ENCODE peak calls at places on chromosomes 3 and 15, in seven cellular contexts. J is cardiac muscle cell, E is choroid plexus epithelial cell, A is sigmoid colon, R is neural crest cell, D is endodermal cell, S is lung. M is an unnamed sample.

GRCh38 chr3:9721015-9721697 is 10.4 kb upstream of the BRPF1 start:
- DNase-seq in J (no peak), E (peak; percentile 39), A (no peak), R (no peak), D (no peak), S (no peak), M (no peak)

GRCh38 chr3:186713499-186713898 is 3.7 kb upstream of the KNG1 start:
- DNase-seq in J (no peak), E (no peak), A (no peak), R (no peak), D (no peak), S (no peak), M (peak; percentile 39)

GRCh38 chr3:193407156-193407555 is 28.6 kb upstream of the ATP13A5 start:
- DNase-seq in J (no peak), E (no peak), A (no peak), R (no peak), D (no peak), S (no peak), M (peak; percentile 89)

GRCh38 chr3:55485208-55485791 is 1.8 kb downstream of the WNT5A start:
- DNase-seq in J (peak; percentile 89), E (peak; percentile 91), A (peak; percentile 91), R (peak; percentile 80), D (peak; percentile 93), S (peak; percentile 78), M (no peak)

GRCh38 chr15:61780278-61780677 is 280.0 kb downstream of the VPS13C start:
- DNase-seq in J (no peak), E (peak; percentile 4), A (no peak), R (no peak), D (no peak), S (no peak), M (no peak)

GRCh38 chr3:25910997-25911396 is 121.1 kb downstream of the OXSM start:
- DNase-seq in J (peak; percentile 25), E (peak; percentile 26), A (no peak), R (peak; percentile 18), D (peak; percentile 79), S (peak; percentile 31), M (no peak)

GRCh38 chr15:91490211-91490610 is 363.3 kb upstream of the SLCO3A1 start:
- DNase-seq in J (no peak), E (no peak), A (no peak), R (no peak), D (no peak), S (no peak), M (no peak)

GRCh38 chr15:98907921-98908490 is 99.6 kb downstream of the PGPEP1L start:
- DNase-seq in J (no peak), E (no peak), A (no peak), R (no peak), D (no peak), S (no peak), M (no peak)

GRCh38 chr3:99430348-99431134 is 207.9 kb upstream of the COL8A1 start:
- DNase-seq in J (no peak), E (no peak), A (no peak), R (no peak), D (no peak), S (no peak), M (no peak)

GRCh38 chr3:14602006-14602803 is 49.4 kb upstream of the CCDC174 start:
- DNase-seq in J (no peak), E (no peak), A (no peak), R (no peak), D (peak; percentile 86), S (no peak), M (no peak)

GRCh38 chr3:126127904-126128303 is 44.0 kb upstream of the SLC41A3 start:
- DNase-seq in J (no peak), E (no peak), A (no peak), R (no peak), D (peak; percentile 18), S (no peak), M (peak; percentile 91)

GRCh38 chr3:134446800-134447199 is 39.0 kb downstream of the ANAPC13 start:
- DNase-seq in J (peak; percentile 66), E (no peak), A (no peak), R (no peak), D (peak; percentile 23), S (no peak), M (peak; percentile 39)

DNA sequence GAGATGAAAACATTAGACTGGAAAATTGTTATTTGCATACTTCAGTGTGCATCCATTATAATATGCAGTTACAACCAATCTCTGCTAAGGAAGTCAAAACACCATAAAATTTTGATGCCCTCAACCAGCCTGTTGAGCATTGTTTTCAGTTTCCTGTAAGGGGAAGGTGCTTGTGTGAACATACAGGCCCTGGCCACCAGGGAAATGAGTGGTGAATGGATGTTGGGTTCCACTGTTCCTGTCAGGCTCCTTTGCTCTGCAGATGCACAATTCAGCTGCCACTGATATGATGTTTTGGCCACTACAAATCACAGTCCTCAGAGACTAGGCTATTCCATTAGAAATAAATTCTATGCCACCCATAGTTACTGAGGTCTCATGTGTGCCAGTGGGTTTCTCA is 184.6 kb downstream of the SYNPR start:
- DNase-seq in J (no peak), E (no peak), A (no peak), R (no peak), D (no peak), S (no peak), M (no peak)
- TF ChIP-seq CTCF in J (no peak), E (no peak), A (no peak), R (no peak), D (peak; percentile 68), S (no peak), M (no peak)

DNA sequence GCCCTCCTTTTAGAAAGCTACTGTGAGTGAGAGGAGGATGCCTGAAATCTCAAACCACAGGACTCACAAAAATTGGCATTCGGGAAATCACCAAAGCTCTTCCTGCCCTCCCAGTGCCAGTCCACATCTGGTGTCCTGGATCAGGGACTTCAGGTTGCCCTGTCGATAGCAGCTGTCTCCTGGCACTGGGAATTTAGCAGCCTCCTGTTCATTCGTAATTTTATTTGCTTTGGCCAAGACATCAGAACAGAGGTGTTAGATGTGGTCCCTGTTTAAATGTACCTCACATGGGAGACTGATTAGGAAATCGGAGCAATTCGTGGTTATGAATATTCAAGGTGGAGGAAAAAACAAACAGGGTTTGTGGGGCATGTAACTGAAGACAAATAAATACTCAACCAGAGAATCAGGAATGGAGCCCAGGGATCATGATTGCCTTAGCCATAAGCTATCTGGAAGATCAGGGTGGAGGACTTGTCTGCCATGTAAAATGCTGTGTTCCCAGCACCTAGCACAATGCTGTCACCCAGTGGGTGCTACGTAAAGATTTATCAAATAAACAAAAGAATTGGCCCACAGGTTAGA is 265.2 kb upstream of the PROK2 start:
- DNase-seq in J (no peak), E (no peak), A (no peak), R (no peak), D (no peak), S (no peak), M (no peak)
- TF ChIP-seq CTCF in J (no peak), E (no peak), A (no peak), R (no peak), D (no peak), S (no peak), M (no peak)

GRCh38 chr15:69795601-69796000 is 302.1 kb downstream of the TLE3 start:
- DNase-seq in J (no peak), E (no peak), A (no peak), R (no peak), D (peak; percentile 24), S (no peak), M (no peak)
- TF ChIP-seq CTCF in J (no peak), E (no peak), A (no peak), R (no peak), D (no peak), S (no peak), M (no peak)

GRCh38 chr3:112307557-112307956 is 13.5 kb upstream of the SLC9C1 start:
- DNase-seq in J (no peak), E (no peak), A (no peak), R (no peak), D (no peak), S (no peak), M (no peak)

GRCh38 chr3:112304611-112305010 is 10.6 kb upstream of the SLC9C1 start:
- DNase-seq in J (peak; percentile 49), E (peak; percentile 54), A (no peak), R (no peak), D (peak; percentile 52), S (no peak), M (no peak)

GRCh38 chr3:112303811-112304325 is 9.9 kb upstream of the SLC9C1 start:
- DNase-seq in J (peak; percentile 60), E (peak; percentile 64), A (no peak), R (no peak), D (peak; percentile 75), S (no peak), M (no peak)

GRCh38 chr3:112308151-112308911 is 14.3 kb upstream of the SLC9C1 start:
- DNase-seq in J (peak; percentile 90), E (peak; percentile 94), A (no peak), R (peak; percentile 30), D (no peak), S (peak; percentile 43), M (no peak)

DNA sequence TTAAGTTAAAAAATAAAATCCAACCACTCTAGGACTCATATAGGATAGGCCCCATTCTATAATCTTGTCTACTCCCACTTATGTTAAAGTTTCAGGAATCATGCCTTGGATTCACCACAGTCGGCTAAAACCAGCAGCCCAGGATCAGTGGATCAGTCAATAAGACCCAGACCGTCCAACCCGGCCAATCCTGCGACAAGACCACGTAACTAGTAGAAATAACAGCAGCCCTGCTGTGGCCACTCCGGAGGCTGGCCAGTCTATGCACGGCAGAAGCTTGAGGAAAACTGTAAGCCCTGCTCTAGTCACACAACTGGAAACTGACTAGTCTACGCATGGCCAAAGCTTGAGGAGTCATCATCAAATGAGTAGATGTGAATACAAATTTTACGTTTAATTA is 12.8 kb upstream of the SLC9C1 start:
- DNase-seq in J (no peak), E (no peak), A (no peak), R (no peak), D (no peak), S (no peak), M (no peak)
- TF ChIP-seq CTCF in J (no peak), E (no peak), A (no peak), R (no peak), D (no peak), S (no peak), M (no peak)

GRCh38 chr3:47412842-47413520 is 32.2 kb downstream of the PTPN23 start:
- DNase-seq in J (no peak), E (no peak), A (no peak), R (no peak), D (no peak), S (no peak), M (no peak)
- TF ChIP-seq CTCF in J (peak; percentile 9), E (peak; percentile 33), A (no peak), R (peak; percentile 17), D (no peak), S (no peak), M (no peak)

GRCh38 chr3:17195856-17196604 is 311.3 kb downstream of the PLCL2 start:
- DNase-seq in J (peak; percentile 69), E (peak; percentile 73), A (no peak), R (no peak), D (no peak), S (no peak), M (no peak)
- TF ChIP-seq CTCF in J (peak; percentile 43), E (peak; percentile 54), A (no peak), R (no peak), D (peak; percentile 43), S (no peak), M (no peak)

M was measured in esophagus muscularis mucosa.